ENCODE peak calls at places on chromosomes 11 and 22, in six cellular contexts. H is GM23248, I is IMR-90, A is MM.1S, E is endothelial cell of umbilical vein, J is fibroblast of lung. U is an unnamed sample. For H3K9me3, the result is how much of the 10 kb centered on the place peaks cover.

GRCh38 chr11:2273311-2273710 is 2.9 kb upstream of the ASCL2 start:
- DNase-seq in A (no peak), J (no peak), I (no peak), E (no peak), H (no peak), U (no peak)

GRCh38 chr11:67118059-67118766 is 850 bp upstream of the KDM2A start:
- DNase-seq in H (peak), E (peak), J (no peak), I (no peak), A (peak), U (no peak)

GRCh38 chr11:1160231-1161101 is 2.7 kb downstream of the MUC5AC start:
- DNase-seq in A (no peak), H (no peak), J (no peak), I (no peak), E (no peak), U (no peak)

GRCh38 chr11:78291754-78292108 is 103.0 kb downstream of the USP35 start:
- DNase-seq in E (no peak), I (no peak), H (no peak), J (no peak), A (no peak), U (no peak)

GRCh38 chr11:571802-572185 is 4.5 kb upstream of the PHRF1 start:
- DNase-seq in E (no peak), I (no peak), A (no peak), H (no peak), J (no peak), U (no peak)

GRCh38 chr11:13446444-13446843 is 16.6 kb downstream of the BTBD10 start:
- DNase-seq in H (peak), J (no peak), A (no peak), E (peak), I (peak), U (peak)

GRCh38 chr11:111797145-111797581 is 31.0 kb upstream of the PPP2R1B start:
- DNase-seq in J (peak), A (peak), E (peak), I (peak), H (peak), U (peak)

GRCh38 chr11:123255909-123256308 is 60.9 kb upstream of the CLMP start:
- DNase-seq in E (no peak), I (no peak), J (peak), H (no peak), A (no peak), U (no peak)

GRCh38 chr11:86798988-86799387 is 1.4 kb upstream of the PRSS23 start:
- DNase-seq in H (peak), A (no peak), I (peak), E (peak), J (peak), U (peak)

GRCh38 chr11:48055292-48056132 is 75.2 kb downstream of the PTPRJ start:
- DNase-seq in A (no peak), I (peak), E (no peak), J (no peak), H (no peak), U (peak)

GRCh38 chr22:31998784-31999435 is 44.2 kb upstream of the SLC5A1 start:
- DNase-seq in E (no peak), I (no peak), J (no peak), H (no peak), A (no peak), U (no peak)

GRCh38 chr22:31995046-31995445 is 48.0 kb upstream of the SLC5A1 start:
- DNase-seq in H (no peak), A (no peak), E (no peak), I (no peak), J (no peak), U (no peak)

GRCh38 chr22:32005453-32005852 is 37.6 kb upstream of the SLC5A1 start:
- DNase-seq in E (no peak), H (peak), A (no peak), J (peak), I (peak), U (peak)

GRCh38 chr22:31995807-31996206 is 47.3 kb upstream of the SLC5A1 start:
- DNase-seq in J (no peak), H (no peak), I (no peak), E (no peak), A (no peak), U (peak)

GRCh38 chr22:32000171-32000570 is 42.9 kb upstream of the SLC5A1 start:
- DNase-seq in E (no peak), H (no peak), A (no peak), J (no peak), I (no peak), U (no peak)
- H3K4me2 ChIP-seq in E (no peak), H (no peak), A (no peak), J (no peak), I (no peak), U (no peak)

GRCh38 chr11:36683823-36684222 is 85.8 kb upstream of the RAG2 start:
- DNase-seq in J (no peak), A (no peak), I (no peak), E (no peak), H (no peak), U (no peak)

GRCh38 chr11:36689442-36689841 is 91.4 kb upstream of the RAG2 start:
- DNase-seq in I (no peak), E (no peak), A (no peak), J (no peak), H (no peak), U (no peak)

GRCh38 chr11:36688132-36688531 is 90.1 kb upstream of the RAG2 start:
- DNase-seq in H (no peak), E (no peak), I (no peak), A (no peak), J (no peak), U (no peak)

GRCh38 chr11:36688892-36689291 is 90.9 kb upstream of the RAG2 start:
- DNase-seq in I (no peak), J (no peak), E (no peak), H (no peak), A (no peak), U (no peak)

DNA sequence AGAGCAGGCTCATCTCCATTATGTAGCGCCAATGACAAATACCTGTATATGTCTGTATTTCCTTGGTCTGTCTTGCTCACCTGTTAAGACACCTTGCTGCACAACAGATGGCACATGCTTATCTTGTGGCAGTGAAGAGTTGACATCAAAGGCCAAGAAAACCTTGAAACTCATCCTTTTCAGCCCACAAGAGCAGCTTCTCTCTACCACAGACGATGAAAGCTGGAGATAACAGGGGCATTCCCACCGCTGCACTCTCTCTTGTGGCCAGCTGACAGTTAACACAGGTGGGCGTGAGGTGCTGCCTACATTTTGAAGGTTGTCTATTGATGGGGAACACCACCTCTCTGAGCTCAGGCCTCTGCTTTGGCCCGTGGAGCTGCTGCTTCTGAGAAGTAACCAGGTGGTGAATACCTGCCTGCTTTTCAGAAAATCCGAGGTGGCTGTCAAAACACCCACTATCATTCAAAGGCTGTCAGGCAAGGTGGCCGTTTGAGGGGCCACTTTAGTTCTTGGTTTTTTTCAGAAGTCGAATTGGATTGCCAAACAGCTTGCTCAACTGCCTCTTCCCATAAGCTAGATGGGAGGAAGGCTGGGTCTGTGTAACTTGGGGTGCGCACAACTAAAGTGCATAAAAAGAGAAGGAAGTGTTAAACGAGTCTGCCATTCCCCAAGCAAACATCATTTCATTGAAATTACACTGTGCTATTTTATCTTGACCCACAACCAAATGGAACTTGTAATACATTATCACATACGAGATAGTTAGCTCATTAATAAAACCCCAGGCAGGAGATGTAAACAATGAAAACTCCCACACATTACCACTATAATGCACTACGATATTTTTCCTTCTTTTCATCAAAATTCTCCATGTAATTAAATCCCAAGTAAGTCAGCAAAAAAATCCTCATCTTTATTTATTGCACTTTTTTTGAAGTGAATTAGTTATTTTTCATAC is 87.1 kb upstream of the RAG2 start:
- DNase-seq in A (peak), J (no peak), I (no peak), E (no peak), H (no peak), U (no peak)
- H3K9ac ChIP-seq in A (no peak), J (no peak), I (no peak), E (no peak), H (no peak), U (no peak)

GRCh38 chr11:38612701-38613100 is 2014.7 kb upstream of the RAG2 start:
- DNase-seq in A (no peak), I (no peak), E (no peak), J (no peak), H (no peak), U (no peak)
- H3K9me3 ChIP-seq in A (under half), I (under half), E (under half), J (under half), H (under half), U (under half)

GRCh38 chr11:34256591-34256990 is 101.2 kb downstream of the ABTB2 start:
- DNase-seq in I (no peak), J (no peak), H (no peak), A (no peak), E (no peak), U (no peak)
- H3K4me2 ChIP-seq in I (no peak), J (no peak), H (no peak), A (no peak), E (no peak), U (no peak)

GRCh38 chr11:80473562-80473961 is 1032.7 kb upstream of the TENM4 start:
- DNase-seq in I (no peak), E (no peak), H (no peak), J (no peak), A (peak), U (no peak)

DNA sequence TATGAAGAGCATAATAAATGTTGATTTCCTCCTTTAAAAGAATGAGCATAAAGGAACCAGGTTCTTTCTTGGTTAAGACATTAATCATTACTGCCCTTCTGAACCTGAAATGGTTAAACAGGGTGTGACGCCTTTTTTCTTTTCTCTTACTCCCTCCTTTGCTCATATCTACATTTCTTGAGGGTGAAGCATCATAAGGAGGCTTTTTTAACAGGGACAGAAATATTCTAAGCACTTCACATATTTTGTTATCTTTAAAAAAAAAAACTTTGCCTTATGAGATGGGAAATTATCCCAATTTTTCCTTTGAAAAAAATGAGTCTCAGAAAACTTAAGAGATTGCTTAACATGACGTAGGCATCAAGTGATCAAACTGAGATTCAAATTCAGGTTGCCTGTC is 1036.3 kb upstream of the TENM4 start:
- DNase-seq in J (no peak), E (no peak), I (no peak), H (no peak), A (no peak), U (no peak)
- H3K9ac ChIP-seq in J (no peak), E (no peak), I (no peak), H (no peak), A (no peak), U (no peak)

DNA sequence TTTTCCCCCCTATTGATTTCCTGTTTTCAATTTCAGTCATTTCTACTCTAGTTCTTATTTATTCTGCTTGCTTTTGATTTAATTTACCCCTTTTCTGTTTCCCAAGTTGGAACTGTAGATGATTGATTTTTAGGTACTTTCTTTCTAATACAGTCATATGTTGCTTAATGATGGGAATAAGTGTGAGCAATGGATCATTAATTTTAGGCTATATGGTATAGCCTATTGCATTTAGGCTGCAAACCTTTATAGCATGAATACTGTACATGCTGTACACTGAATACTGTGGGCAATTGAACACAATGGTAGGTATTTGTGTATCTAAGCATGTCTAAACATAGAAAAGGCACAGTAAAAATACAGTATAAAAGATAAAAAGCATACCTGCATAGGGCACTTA is 44.9 kb downstream of the DDX10 start:
- DNase-seq in I (no peak), J (no peak), H (no peak), E (no peak), A (no peak), U (no peak)
- H3K9me3 ChIP-seq in I (under half), J (under half), H (under half), E (under half), A (under half), U (under half)

DNA sequence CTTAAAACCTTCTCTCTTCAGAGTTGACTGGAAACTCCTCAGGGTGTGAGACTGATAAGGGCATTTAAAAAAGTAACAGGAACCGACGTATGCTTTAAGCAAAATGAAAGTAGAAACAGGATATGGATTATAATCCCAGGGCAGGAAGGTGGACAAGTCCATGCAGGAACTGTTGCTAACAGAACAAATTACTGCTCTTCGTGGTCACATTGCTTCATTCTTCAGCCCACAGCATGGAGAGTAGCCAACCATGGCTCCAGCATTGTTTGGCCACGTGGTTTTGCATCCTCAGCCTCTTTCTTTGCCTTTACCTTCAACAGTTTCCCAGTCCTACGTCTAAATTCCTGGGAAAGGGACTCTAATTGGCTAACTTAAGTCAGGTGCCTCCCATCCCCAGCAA is 563.1 kb upstream of the ISX start:
- DNase-seq in J (no peak), H (no peak), A (no peak), E (no peak), I (no peak), U (no peak)
- H3K4me2 ChIP-seq in J (no peak), H (no peak), A (no peak), E (no peak), I (no peak), U (no peak)